ENCODE peak calls at places on chromosomes 11 and 22, in five cellular contexts. E is GM23248, B is stomach, N is heart right ventricle, Y is cardiac fibroblast. P is an unnamed sample.

GRCh38 chr11:88644724-88645123 is 307.2 kb upstream of the CTSC start:
- DNase-seq in N (no peak), Y (no peak), B (no peak), E (no peak), P (no peak)

GRCh38 chr11:44681698-44682097 is 45.1 kb upstream of the TSPAN18 start:
- DNase-seq in N (no peak), E (peak; percentile 34), B (no peak), Y (peak; percentile 44), P (no peak)

GRCh38 chr11:57463596-57464342 is 3.4 kb downstream of the RTN4RL2 start:
- DNase-seq in N (no peak), Y (no peak), E (no peak), B (no peak), P (no peak)

GRCh38 chr11:70824590-70825300 is 426.4 kb downstream of the CTTN start:
- DNase-seq in Y (no peak), E (no peak), B (no peak), N (no peak), P (no peak)

GRCh38 chr22:29799217-29799680 is 32.1 kb downstream of the UQCR10 start:
- DNase-seq in E (peak; percentile 98), Y (peak; percentile 97), N (peak; percentile 84), B (peak; percentile 95), P (no peak)

GRCh38 chr11:3202759-3203158 is 15.9 kb downstream of the MRGPRG start:
- DNase-seq in Y (no peak), N (no peak), B (no peak), E (no peak), P (no peak)

GRCh38 chr11:119015054-119015611 is 3.0 kb downstream of the RPS25 start:
- DNase-seq in B (no peak), N (no peak), Y (no peak), E (peak; percentile 38), P (no peak)

GRCh38 chr22:45709004-45709739 is 37.5 kb downstream of the ATXN10 start:
- DNase-seq in E (peak; percentile 92), B (no peak), Y (peak; percentile 82), N (no peak), P (no peak)

GRCh38 chr22:45157907-45158306 is 5.8 kb upstream of the NUP50 start:
- DNase-seq in E (no peak), N (no peak), Y (no peak), B (no peak), P (no peak)

GRCh38 chr22:35914665-35915476 is 113.8 kb downstream of the RBFOX2 start:
- DNase-seq in B (peak; percentile 58), E (peak; percentile 92), Y (peak; percentile 94), N (no peak), P (peak; percentile 40)

GRCh38 chr22:20319041-20319744 is 667 bp downstream of the DGCR6L start:
- DNase-seq in Y (peak; percentile 37), E (peak; percentile 59), B (peak; percentile 24), N (no peak), P (peak; percentile 32)

GRCh38 chr22:44622147-44622427 is 79.9 kb upstream of the PRR5 start:
- DNase-seq in N (no peak), E (no peak), B (no peak), Y (no peak), P (peak; percentile 12)

GRCh38 chr11:36411202-36411640 is 98.9 kb downstream of the TRAF6 start:
- DNase-seq in N (no peak), E (no peak), Y (peak; percentile 39), B (peak; percentile 28), P (no peak)

GRCh38 chr11:65862941-65863888 is 3.0 kb downstream of the MUS81 start:
- DNase-seq in Y (no peak), N (no peak), B (no peak), E (no peak), P (no peak)

GRCh38 chr11:69166186-69167115 is 10.7 kb downstream of the SMIM38 start:
- DNase-seq in Y (peak; percentile 81), N (no peak), B (no peak), E (peak; percentile 90), P (peak; percentile 91)

GRCh38 chr11:71563401-71563800 is 2.0 kb upstream of the KRTAP5-10 start:
- DNase-seq in B (no peak), Y (peak; percentile 80), N (no peak), E (peak; percentile 66), P (peak; percentile 38)

GRCh38 chr11:70733327-70734325 is 335.3 kb downstream of the CTTN start:
- DNase-seq in B (no peak), E (no peak), Y (no peak), N (no peak), P (no peak)

GRCh38 chr22:19463491-19464469 is 15.2 kb downstream of the UFD1 start:
- DNase-seq in N (peak; percentile 56), Y (peak; percentile 35), E (peak; percentile 90), B (no peak), P (no peak)

GRCh38 chr22:37563153-37564081 is 3.1 kb downstream of the CDC42EP1 start:
- DNase-seq in E (peak; percentile 98), B (peak; percentile 82), N (peak; percentile 42), Y (peak; percentile 96), P (no peak)

GRCh38 chr22:49726022-49726681 is 101.5 kb downstream of the BRD1 start:
- DNase-seq in E (no peak), B (no peak), N (no peak), Y (no peak), P (no peak)

GRCh38 chr11:69157156-69157821 is 1.6 kb downstream of the SMIM38 start:
- DNase-seq in B (no peak), E (peak; percentile 76), Y (peak; percentile 43), N (peak; percentile 66), P (no peak)

GRCh38 chr22:23220485-23221350 is 40.4 kb downstream of the BCR start:
- DNase-seq in Y (peak; percentile 57), B (no peak), N (no peak), E (peak; percentile 88), P (no peak)

GRCh38 chr22:39253427-39254070 is 8.8 kb upstream of the PDGFB start:
- DNase-seq in Y (peak; percentile 83), N (peak; percentile 71), B (peak; percentile 89), E (peak; percentile 95), P (peak; percentile 42)

GRCh38 chr22:28904211-28904808 is 20.9 kb downstream of the ZNRF3 start:
- DNase-seq in N (no peak), B (no peak), Y (no peak), E (peak; percentile 20), P (no peak)

GRCh38 chr11:29280452-29280851 is 736.4 kb downstream of the KCNA4 start:
- DNase-seq in B (no peak), E (peak; percentile 39), N (no peak), Y (peak; percentile 67), P (no peak)

GRCh38 chr11:2791521-2792375 is 92.0 kb upstream of the KCNQ1OT1 start:
- DNase-seq in E (no peak), Y (no peak), B (peak; percentile 61), N (peak; percentile 45), P (no peak)

GRCh38 chr22:23856721-23857605 is 712 bp upstream of the SLC2A11 start:
- DNase-seq in E (peak; percentile 80), N (peak; percentile 54), Y (peak; percentile 40), B (no peak), P (peak; percentile 49)

GRCh38 chr22:26672590-26673468 is 15.4 kb downstream of the MIAT start:
- DNase-seq in E (peak; percentile 96), N (peak; percentile 88), B (peak; percentile 88), Y (peak; percentile 95), P (peak; percentile 97)

GRCh38 chr11:3199537-3200295 is 18.9 kb downstream of the MRGPRG start:
- DNase-seq in Y (no peak), B (no peak), E (no peak), N (no peak), P (no peak)

GRCh38 chr11:10317281-10317755 is 12.4 kb downstream of the ADM start:
- DNase-seq in N (no peak), E (no peak), Y (no peak), B (no peak), P (peak; percentile 56)
- H3K4me3 ChIP-seq in N (no peak overlapping the region), E (no peak overlapping the region), Y (no peak overlapping the region), B (no peak overlapping the region), P (peak overlapping the region; percentile 3)

GRCh38 chr11:62546937-62547625 is 475 bp upstream of the AHNAK start:
- DNase-seq in B (no peak), Y (peak; percentile 58), E (peak; percentile 86), N (peak; percentile 39), P (no peak)

GRCh38 chr11:62547691-62548281 is 1.2 kb upstream of the AHNAK start:
- DNase-seq in E (peak; percentile 41), B (peak; percentile 51), Y (no peak), N (peak; percentile 62), P (no peak)

GRCh38 chr11:62546244-62546936 is at the start of gene AHNAK:
- DNase-seq in B (peak; percentile 87), N (peak; percentile 91), E (peak; percentile 90), Y (peak; percentile 59), P (peak; percentile 48)

GRCh38 chr11:62545437-62546243 is 966 bp downstream of the AHNAK start:
- DNase-seq in Y (peak; percentile 94), B (peak; percentile 89), N (peak; percentile 97), E (peak; percentile 91), P (no peak)

GRCh38 chr11:62548545-62549335 is 2.1 kb upstream of the AHNAK start:
- DNase-seq in B (peak; percentile 82), N (no peak), Y (peak; percentile 62), E (no peak), P (no peak)
- H3K4me3 ChIP-seq in B (no peak overlapping the region), N (no peak overlapping the region), Y (no peak overlapping the region), E (no peak overlapping the region), P (no peak overlapping the region)

GRCh38 chr11:46357483-46357936 is 10.2 kb downstream of the DGKZ start:
- DNase-seq in N (no peak), Y (no peak), E (no peak), B (peak; percentile 86), P (no peak)
- H3K4me3 ChIP-seq in N (no peak overlapping the region), Y (no peak overlapping the region), E (no peak overlapping the region), B (no peak overlapping the region), P (no peak overlapping the region)

DNA sequence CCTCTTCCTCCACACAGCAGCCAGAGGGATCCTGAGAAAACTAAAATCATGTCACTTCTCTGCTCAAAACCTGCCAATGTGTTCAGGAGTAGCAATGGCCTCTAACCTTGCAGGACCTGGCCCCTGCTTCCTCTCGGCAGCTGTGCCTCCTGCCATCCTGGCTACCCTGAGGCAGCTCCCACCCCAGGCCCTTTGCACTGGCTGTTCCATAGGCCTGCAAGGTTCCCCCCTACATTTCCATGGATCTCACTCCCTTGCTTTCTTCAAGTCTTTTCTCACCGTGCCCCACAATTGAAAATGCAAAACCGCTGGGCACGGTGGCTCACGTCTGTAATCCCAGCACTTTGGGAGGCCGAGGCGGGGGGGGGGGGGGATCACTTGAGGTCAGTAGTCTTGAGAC is 2.1 kb upstream of the STIP1 start:
- DNase-seq in E (no peak), Y (no peak), N (no peak), B (no peak), P (no peak)
- H3K4me3 ChIP-seq in E (no peak overlapping the region), Y (no peak overlapping the region), N (no peak overlapping the region), B (no peak overlapping the region), P (no peak overlapping the region)

GRCh38 chr11:128727811-128728431 is 34.0 kb downstream of the FLI1 start:
- DNase-seq in B (no peak), N (no peak), E (no peak), Y (no peak), P (no peak)

GRCh38 chr11:128726464-128727139 is 32.7 kb downstream of the FLI1 start:
- DNase-seq in Y (no peak), N (no peak), B (no peak), E (peak; percentile 24), P (peak; percentile 38)

GRCh38 chr11:128724891-128725611 is 31.2 kb downstream of the FLI1 start:
- DNase-seq in E (no peak), Y (no peak), N (no peak), B (no peak), P (peak; percentile 74)

GRCh38 chr11:128727320-128727719 is 33.4 kb downstream of the FLI1 start:
- DNase-seq in E (no peak), N (no peak), Y (no peak), B (no peak), P (no peak)

GRCh38 chr11:128725630-128726461 is 32.0 kb downstream of the FLI1 start:
- DNase-seq in N (no peak), Y (peak; percentile 40), B (no peak), E (peak; percentile 53), P (peak; percentile 97)
- H3K4me3 ChIP-seq in N (no peak overlapping the region), Y (no peak overlapping the region), B (no peak overlapping the region), E (no peak overlapping the region), P (peak overlapping the region; percentile 47)